ENCODE peak calls at places on chromosomes 13 and 19, in six cellular contexts. G is H7, U is prostate gland, O is NAMALWA, T is mucosa of gallbladder, J is H1. E is an unnamed sample.

GRCh38 chr19:18006895-18007604 is 920 bp upstream of the ARRDC2 start:
- DNase-seq in G (peak; percentile 96), U (peak; percentile 79), O (peak; percentile 83), T (peak; percentile 88), J (no peak), E (peak; percentile 84)

GRCh38 chr13:88896466-88896865 is 1225.3 kb downstream of the SLITRK5 start:
- DNase-seq in G (no peak), U (no peak), O (no peak), T (no peak), J (no peak), E (no peak)

GRCh38 chr19:29819300-29819699 is 7.5 kb downstream of the CCNE1 start:
- DNase-seq in G (no peak), U (no peak), O (no peak), T (no peak), J (no peak), E (no peak)

GRCh38 chr13:23321534-23322241 is 111.8 kb downstream of the SACS start:
- DNase-seq in G (no peak), U (no peak), O (no peak), T (peak; percentile 16), J (no peak), E (peak; percentile 57)

GRCh38 chr13:107907065-107907464 is 308.3 kb downstream of the LIG4 start:
- DNase-seq in G (no peak), U (no peak), O (no peak), T (no peak), J (no peak), E (no peak)

GRCh38 chr19:3047307-3048189 is 14.7 kb downstream of the TLE5 start:
- DNase-seq in G (peak; percentile 85), U (peak; percentile 96), O (no peak), T (peak; percentile 83), J (no peak), E (peak; percentile 95)

GRCh38 chr13:79196366-79196765 is 209.7 kb downstream of the RBM26 start:
- DNase-seq in G (no peak), U (no peak), O (no peak), T (no peak), J (no peak), E (no peak)

GRCh38 chr13:101730420-101731000 is 278.0 kb downstream of the ITGBL1 start:
- DNase-seq in G (no peak), U (no peak), O (no peak), T (no peak), J (no peak), E (no peak)

GRCh38 chr13:25170554-25171107 is 1.5 kb downstream of the AMER2 start:
- DNase-seq in G (peak; percentile 75), U (no peak), O (no peak), T (no peak), J (no peak), E (no peak)

GRCh38 chr19:52535831-52536800 is 8.6 kb downstream of the ZNF808 start:
- DNase-seq in G (peak; percentile 85), U (peak; percentile 80), O (peak; percentile 89), T (peak; percentile 79), J (peak; percentile 41), E (peak; percentile 70)

GRCh38 chr13:42384265-42384664 is 112.3 kb downstream of the AKAP11 start:
- DNase-seq in G (no peak), U (no peak), O (no peak), T (no peak), J (no peak), E (no peak)

GRCh38 chr13:72151241-72151640 is 284.2 kb upstream of the DACH1 start:
- DNase-seq in G (no peak), U (no peak), O (no peak), T (no peak), J (no peak), E (no peak)

GRCh38 chr19:7901337-7901736 is 2.3 kb upstream of the MAP2K7 start:
- DNase-seq in G (peak; percentile 4), U (no peak), O (no peak), T (no peak), J (no peak), E (no peak)

GRCh38 chr19:389935-390289 is 19.0 kb downstream of the C2CD4C start:
- DNase-seq in G (no peak), U (no peak), O (no peak), T (no peak), J (no peak), E (no peak)

GRCh38 chr19:18483119-18483518 is 38.8 kb downstream of the ELL start:
- DNase-seq in G (no peak), U (no peak), O (no peak), T (no peak), J (no peak), E (no peak)

GRCh38 chr19:12596927-12597548 is 13.6 kb downstream of the ZNF490 start:
- DNase-seq in G (peak; percentile 57), U (no peak), O (no peak), T (peak; percentile 6), J (no peak), E (no peak)

GRCh38 chr13:80399340-80400163 is 58.6 kb upstream of the SPRY2 start:
- DNase-seq in G (no peak), U (no peak), O (peak; percentile 59), T (peak; percentile 41), J (no peak), E (no peak)

GRCh38 chr13:77696006-77696862 is 1.3 kb upstream of the SLAIN1 start:
- DNase-seq in G (no peak), U (no peak), O (peak; percentile 61), T (no peak), J (no peak), E (peak; percentile 20)

GRCh38 chr19:49447485-49448431 is 3.9 kb downstream of the PIH1D1 start:
- DNase-seq in G (peak; percentile 93), U (no peak), O (peak; percentile 86), T (no peak), J (peak; percentile 75), E (no peak)

GRCh38 chr13:114148521-114148855 is 16.1 kb upstream of the RASA3 start:
- DNase-seq in G (peak; percentile 26), U (no peak), O (peak; percentile 54), T (peak; percentile 53), J (no peak), E (no peak)

GRCh38 chr13:41981961-41982723 is 21.2 kb upstream of the VWA8 start:
- DNase-seq in G (no peak), U (no peak), O (no peak), T (no peak), J (no peak), E (no peak)

GRCh38 chr13:76879211-76879875 is 6.9 kb downstream of the KCTD12 start:
- DNase-seq in G (no peak), U (peak; percentile 8), O (peak; percentile 72), T (peak; percentile 55), J (no peak), E (peak; percentile 63)

GRCh38 chr13:45786293-45786920 is 65.1 kb downstream of the SIAH3 start:
- DNase-seq in G (no peak), U (no peak), O (no peak), T (no peak), J (no peak), E (no peak)

GRCh38 chr13:109840201-109840892 is 54.0 kb upstream of the IRS2 start:
- DNase-seq in G (no peak), U (no peak), O (no peak), T (no peak), J (no peak), E (no peak)

GRCh38 chr13:59690857-59691500 is 472.7 kb downstream of the DIAPH3 start:
- DNase-seq in G (no peak), U (no peak), O (no peak), T (no peak), J (no peak), E (no peak)

GRCh38 chr19:46081928-46082727 is 41.3 kb upstream of the IGFL4 start:
- DNase-seq in G (peak; percentile 71), U (peak; percentile 25), O (peak; percentile 68), T (peak; percentile 20), J (no peak), E (no peak)

GRCh38 chr13:112879283-112879833 is 89.7 kb upstream of the MCF2L start:
- DNase-seq in G (no peak), U (no peak), O (no peak), T (no peak), J (no peak), E (no peak)

GRCh38 chr19:19514215-19514633 is 1.1 kb downstream of the TSSK6 start:
- DNase-seq in G (no peak), U (no peak), O (no peak), T (peak; percentile 76), J (no peak), E (peak; percentile 77)

GRCh38 chr13:40259899-40260298 is 406.5 kb downstream of the FOXO1 start:
- DNase-seq in G (no peak), U (no peak), O (no peak), T (no peak), J (no peak), E (no peak)

GRCh38 chr19:19113040-19113541 is 25.2 kb downstream of the TMEM161A start:
- DNase-seq in G (peak; percentile 84), U (no peak), O (peak; percentile 39), T (no peak), J (no peak), E (no peak)

GRCh38 chr13:101326710-101327109 is 89.6 kb downstream of the NALCN start:
- DNase-seq in G (no peak), U (no peak), O (no peak), T (no peak), J (no peak), E (no peak)

GRCh38 chr19:45470147-45471081 is 2.6 kb downstream of the FOSB start:
- DNase-seq in G (no peak), U (no peak), O (peak; percentile 59), T (no peak), J (no peak), E (peak; percentile 70)

GRCh38 chr13:27455331-27455855 is 5.0 kb upstream of the MTIF3 start:
- DNase-seq in G (peak; percentile 68), U (no peak), O (peak; percentile 26), T (no peak), J (no peak), E (no peak)

E was measured in adrenal gland.